ENCODE peak calls at places on chromosomes 5 and 9, in seven cellular contexts. Z, N, E, V, D, F and K are unnamed samples.

GRCh38 chr5:127306647-127307046 is 16.1 kb downstream of the MEGF10 start:
- DNase-seq in F (no peak), Z (no peak), E (peak; percentile 54), V (no peak), N (no peak), D (no peak), K (no peak)

GRCh38 chr5:1755321-1755949 is 44.2 kb downstream of the MRPL36 start:
- DNase-seq in Z (no peak), F (peak; percentile 30), N (no peak), V (no peak), E (no peak), D (no peak), K (no peak)

GRCh38 chr9:5630038-5630507 is 1.2 kb downstream of the RIC1 start:
- DNase-seq in N (peak; percentile 43), Z (no peak), V (no peak), F (no peak), D (no peak), E (peak; percentile 67), K (no peak)

GRCh38 chr5:37103302-37103701 is 145.9 kb downstream of the CPLANE1 start:
- DNase-seq in E (no peak), F (no peak), V (no peak), D (no peak), Z (no peak), N (no peak), K (no peak)

GRCh38 chr9:128735373-128735772 is 11.4 kb upstream of the ZDHHC12 start:
- DNase-seq in N (peak; percentile 19), D (no peak), F (peak; percentile 86), Z (no peak), E (no peak), V (no peak), K (no peak)

GRCh38 chr5:123155511-123155923 is 66.5 kb downstream of the PRDM6 start:
- DNase-seq in D (no peak), F (no peak), N (no peak), V (no peak), E (no peak), Z (no peak), K (peak; percentile 7)

GRCh38 chr9:98127226-98127625 is 8.2 kb upstream of the TRIM14 start:
- DNase-seq in Z (no peak), D (peak; percentile 69), V (no peak), F (no peak), E (no peak), N (no peak), K (no peak)

GRCh38 chr5:111984044-111984443 is 227.1 kb upstream of the NREP start:
- DNase-seq in F (no peak), V (no peak), D (no peak), N (no peak), Z (no peak), E (peak; percentile 89), K (peak; percentile 70)

GRCh38 chr5:40332945-40333344 is 346.8 kb upstream of the PTGER4 start:
- DNase-seq in V (no peak), F (no peak), D (no peak), E (no peak), Z (no peak), N (no peak), K (no peak)

GRCh38 chr9:95588724-95589282 is 72.0 kb upstream of the PTCH1 start:
- DNase-seq in F (no peak), E (no peak), Z (no peak), V (no peak), N (no peak), D (no peak), K (no peak)

GRCh38 chr5:151002250-151002649 is 18.1 kb upstream of the GPX3 start:
- DNase-seq in N (no peak), Z (no peak), F (no peak), V (no peak), D (no peak), E (peak; percentile 68), K (peak; percentile 33)

GRCh38 chr9:124518116-124518515 is 10.9 kb upstream of the NR5A1 start:
- DNase-seq in Z (no peak), D (peak; percentile 71), V (no peak), E (no peak), F (no peak), N (no peak), K (no peak)

GRCh38 chr5:123809594-123810172 is 297.7 kb downstream of the CSNK1G3 start:
- DNase-seq in F (no peak), N (peak; percentile 99), D (no peak), Z (no peak), E (no peak), V (no peak), K (peak; percentile 11)

GRCh38 chr9:98327249-98327561 is 71.8 kb upstream of the TBC1D2 start:
- DNase-seq in F (no peak), V (no peak), Z (no peak), N (no peak), D (no peak), E (no peak), K (no peak)

GRCh38 chr5:170854550-170854949 is 7.3 kb upstream of the RANBP17 start:
- DNase-seq in N (no peak), E (peak; percentile 54), V (no peak), Z (no peak), D (no peak), F (no peak), K (no peak)

GRCh38 chr9:105074501-105074900 is 146.5 kb upstream of the ABCA1 start:
- DNase-seq in F (no peak), N (no peak), V (no peak), Z (no peak), E (no peak), D (no peak), K (no peak)

GRCh38 chr5:2511131-2511530 is 240.3 kb downstream of the IRX2 start:
- DNase-seq in F (no peak), Z (no peak), D (no peak), E (no peak), N (no peak), V (no peak), K (no peak)

GRCh38 chr9:106932178-106932577 is 69.2 kb downstream of the ZNF462 start:
- DNase-seq in D (no peak), E (no peak), F (no peak), N (no peak), Z (no peak), V (no peak), K (no peak)

GRCh38 chr9:126395439-126396212 is 69.0 kb downstream of the MVB12B start:
- DNase-seq in Z (no peak), E (peak; percentile 79), F (no peak), D (no peak), V (no peak), N (no peak), K (peak; percentile 78)

GRCh38 chr5:154485092-154485491 is 7.1 kb upstream of the HAND1 start:
- DNase-seq in D (no peak), N (peak; percentile 36), Z (no peak), F (no peak), V (no peak), E (no peak), K (no peak)

GRCh38 chr5:84382363-84383295 is 2.1 kb downstream of the EDIL3 start:
- DNase-seq in Z (no peak), N (peak; percentile 49), E (peak; percentile 65), F (no peak), D (no peak), V (no peak), K (peak; percentile 24)

GRCh38 chr9:133509179-133510083 is 15.3 kb downstream of the MYMK start:
- DNase-seq in N (peak; percentile 98), E (no peak), D (no peak), F (no peak), V (no peak), Z (no peak), K (no peak)

GRCh38 chr5:171413153-171413910 is 6.1 kb upstream of the FGF18 start:
- DNase-seq in D (no peak), N (no peak), F (no peak), Z (no peak), E (no peak), V (no peak), K (no peak)

GRCh38 chr9:22240619-22241018 is 206.0 kb upstream of the DMRTA1 start:
- DNase-seq in F (no peak), D (no peak), E (peak; percentile 81), Z (no peak), V (no peak), N (no peak), K (peak; percentile 66)

GRCh38 chr5:148897842-148898241 is 71.4 kb downstream of the ADRB2 start:
- DNase-seq in N (peak; percentile 40), E (no peak), V (no peak), Z (no peak), D (no peak), F (no peak), K (no peak)

GRCh38 chr9:81465468-81466002 is 223.8 kb downstream of the TLE1 start:
- DNase-seq in Z (no peak), N (no peak), E (peak; percentile 39), D (no peak), V (no peak), F (no peak), K (no peak)

GRCh38 chr9:14245901-14246525 is 67.9 kb downstream of the NFIB start:
- DNase-seq in F (no peak), V (no peak), N (no peak), E (peak; percentile 76), Z (no peak), D (no peak), K (peak; percentile 25)

GRCh38 chr5:57262533-57262932 is 88.7 kb downstream of the GPBP1 start:
- DNase-seq in F (no peak), Z (no peak), E (no peak), D (no peak), V (no peak), N (no peak), K (no peak)

GRCh38 chr5:111756701-111757581 is at the start of gene NREP:
- DNase-seq in F (peak; percentile 97), V (no peak), D (peak; percentile 96), E (peak; percentile 97), Z (peak; percentile 77), N (peak; percentile 89), K (peak; percentile 94)

GRCh38 chr5:72209515-72210115 is 102.3 kb downstream of the MAP1B start:
- DNase-seq in F (no peak), N (peak; percentile 64), V (no peak), Z (no peak), D (no peak), E (no peak), K (peak; percentile 57)

GRCh38 chr9:6078382-6079105 is 63.1 kb upstream of the RANBP6 start:
- DNase-seq in Z (no peak), V (no peak), E (peak; percentile 47), N (no peak), F (no peak), D (no peak), K (no peak)

GRCh38 chr5:147208134-147208533 is 26.7 kb upstream of the STK32A start:
- DNase-seq in V (no peak), N (no peak), Z (no peak), D (no peak), F (peak; percentile 61), E (peak; percentile 6), K (no peak)

GRCh38 chr5:154059039-154059430 is 20.3 kb downstream of the MFAP3 start:
- DNase-seq in F (no peak), N (no peak), E (no peak), Z (no peak), D (no peak), V (no peak), K (no peak)

GRCh38 chr9:75454891-75455290 is 366.6 kb downstream of the OSTF1 start:
- DNase-seq in V (no peak), D (no peak), E (no peak), N (no peak), F (no peak), Z (no peak), K (no peak)

GRCh38 chr5:8628521-8628920 is 759.6 kb downstream of the MTRR start:
- DNase-seq in D (no peak), F (no peak), N (peak; percentile 99), V (no peak), Z (no peak), E (no peak), K (no peak)

GRCh38 chr5:113520899-113521298 is 7.4 kb downstream of the YTHDC2 start:
- DNase-seq in F (no peak), Z (no peak), V (no peak), N (no peak), D (no peak), E (no peak), K (no peak)

GRCh38 chr5:176535655-176536131 is 1.5 kb downstream of the RNF44 start:
- DNase-seq in F (no peak), N (peak; percentile 23), Z (no peak), D (no peak), E (no peak), V (no peak), K (peak; percentile 47)

GRCh38 chr9:135060461-135061116 is 26.9 kb upstream of the OLFM1 start:
- DNase-seq in E (no peak), Z (no peak), D (peak; percentile 69), V (no peak), F (no peak), N (no peak), K (no peak)